ENCODE peak calls at places on chromosomes 4 and X, in seven cellular contexts. L, X, M, C, Y, A and B are unnamed samples. For H3K9me3, the result is how much of the 10 kb centered on the place peaks cover.

GRCh38 chrX:17547658-17548057 is 172.7 kb downstream of the NHS start:
- DNase-seq in Y (peak), A (peak), M (peak), C (no peak), X (no peak), L (peak), B (peak)

GRCh38 chr4:142850478-142850877 is 4.4 kb upstream of the INPP4B start:
- DNase-seq in C (no peak), A (no peak), Y (no peak), X (no peak), L (no peak), M (no peak), B (no peak)

GRCh38 chr4:19693949-19694597 is 557.6 kb upstream of the SLIT2 start:
- DNase-seq in A (no peak), Y (no peak), C (no peak), X (no peak), M (peak), L (no peak), B (no peak)

GRCh38 chr4:64584125-64584524 is 174.9 kb upstream of the TECRL start:
- DNase-seq in Y (no peak), C (no peak), A (no peak), X (no peak), L (no peak), M (no peak), B (no peak)

GRCh38 chrX:55742649-55743048 is 25.1 kb downstream of the RRAGB start:
- DNase-seq in X (no peak), Y (no peak), L (no peak), C (no peak), M (no peak), A (no peak), B (no peak)

GRCh38 chr4:128560754-128561495 is 248.6 kb upstream of the JADE1 start:
- DNase-seq in X (no peak), C (no peak), M (no peak), L (no peak), A (no peak), Y (no peak), B (no peak)

GRCh38 chr4:123452585-123452984 is 56.0 kb downstream of the SPRY1 start:
- DNase-seq in M (peak), A (no peak), L (peak), C (peak), Y (peak), X (peak), B (peak)

GRCh38 chr4:2934077-2934812 is 29.0 kb downstream of the NOP14 start:
- DNase-seq in M (peak), C (peak), Y (peak), X (peak), L (no peak), A (peak), B (peak)

GRCh38 chrX:129606918-129607317 is 47.8 kb downstream of the APLN start:
- DNase-seq in L (no peak), M (peak), Y (peak), C (peak), A (no peak), X (peak), B (no peak)

GRCh38 chr4:184375027-184375426 is 99.3 kb downstream of the IRF2 start:
- DNase-seq in X (no peak), A (no peak), M (no peak), L (peak), C (no peak), Y (no peak), B (no peak)

GRCh38 chr4:8690811-8691775 is 98.5 kb downstream of the CPZ start:
- DNase-seq in L (no peak), Y (no peak), C (no peak), A (no peak), M (no peak), X (no peak), B (no peak)

GRCh38 chr4:84258905-84259830 is 239.9 kb downstream of the NKX6-1 start:
- DNase-seq in Y (peak), L (no peak), A (no peak), M (no peak), X (peak), C (no peak), B (no peak)

GRCh38 chr4:87409420-87409939 is 12.9 kb upstream of the NUDT9 start:
- DNase-seq in A (no peak), X (peak), L (no peak), C (no peak), M (no peak), Y (no peak), B (no peak)

GRCh38 chr4:104138154-104138553 is 356.5 kb downstream of the CXXC4 start:
- DNase-seq in A (no peak), X (no peak), C (no peak), M (no peak), Y (no peak), L (no peak), B (no peak)

GRCh38 chr4:42995343-42995944 is 102.9 kb downstream of the GRXCR1 start:
- DNase-seq in C (no peak), M (no peak), L (no peak), Y (peak), A (no peak), X (peak), B (no peak)

GRCh38 chrX:11757729-11758399 is at the start of gene MSL3:
- DNase-seq in Y (peak), C (peak), L (no peak), M (peak), X (peak), A (peak), B (peak)

GRCh38 chrX:118420462-118420861 is 74.6 kb downstream of the WDR44 start:
- DNase-seq in A (no peak), Y (peak), X (no peak), M (no peak), C (no peak), L (no peak), B (no peak)

GRCh38 chr4:1604706-1605205 is 79.4 kb downstream of the FAM53A start:
- DNase-seq in A (peak), C (no peak), M (no peak), Y (no peak), L (no peak), X (peak), B (no peak)

GRCh38 chr4:26076000-26076587 is 162.1 kb downstream of the SMIM20 start:
- DNase-seq in A (no peak), L (no peak), Y (peak), X (no peak), C (no peak), M (no peak), B (no peak)

GRCh38 chr4:100933628-100934027 is 413.7 kb downstream of the PPP3CA start:
- DNase-seq in Y (peak), L (no peak), M (no peak), A (no peak), C (no peak), X (no peak), B (no peak)

GRCh38 chrX:132612990-132613564 is 124.2 kb upstream of the MBNL3 start:
- DNase-seq in C (peak), Y (peak), X (peak), L (no peak), M (peak), A (peak), B (no peak)

GRCh38 chr4:81648576-81649272 is 177.0 kb upstream of the RASGEF1B start:
- DNase-seq in C (peak), M (no peak), Y (no peak), L (no peak), X (no peak), A (no peak), B (no peak)

GRCh38 chr4:53012738-53013137 is 150.6 kb downstream of the RASL11B start:
- DNase-seq in A (no peak), M (no peak), C (no peak), X (no peak), L (no peak), Y (peak), B (no peak)

GRCh38 chr4:14054391-14054790 is 426.9 kb upstream of the BOD1L1 start:
- DNase-seq in L (no peak), A (no peak), M (no peak), X (no peak), Y (no peak), C (no peak), B (no peak)
- H3K9me3 ChIP-seq in L (under half), A (under half), M (under half), X (under half), Y (under half), C (under half), B (under half)

GRCh38 chr4:169955521-169955920 is 70.7 kb downstream of the MFAP3L start:
- DNase-seq in A (no peak), Y (no peak), C (no peak), X (no peak), M (no peak), L (no peak), B (no peak)
- H3K9me3 ChIP-seq in A (under half), Y (under half), C (under half), X (under half), M (under half), L (under half), B (under half)

GRCh38 chr4:328729-329128 is 8.9 kb upstream of the ZNF141 start:
- DNase-seq in M (no peak), C (no peak), L (no peak), Y (no peak), X (no peak), A (no peak), B (no peak)
- H3K9me3 ChIP-seq in M (under half), C (under half), L (under half), Y (under half), X (under half), A (under half), B (under half)

GRCh38 chrX:110558406-110558805 is 199.8 kb downstream of the RTL9 start:
- DNase-seq in L (no peak), C (no peak), Y (no peak), X (no peak), M (no peak), A (peak), B (peak)
- H3K9me3 ChIP-seq in L (under half), C (under half), Y (under half), X (under half), M (under half), A (under half), B (under half)

DNA sequence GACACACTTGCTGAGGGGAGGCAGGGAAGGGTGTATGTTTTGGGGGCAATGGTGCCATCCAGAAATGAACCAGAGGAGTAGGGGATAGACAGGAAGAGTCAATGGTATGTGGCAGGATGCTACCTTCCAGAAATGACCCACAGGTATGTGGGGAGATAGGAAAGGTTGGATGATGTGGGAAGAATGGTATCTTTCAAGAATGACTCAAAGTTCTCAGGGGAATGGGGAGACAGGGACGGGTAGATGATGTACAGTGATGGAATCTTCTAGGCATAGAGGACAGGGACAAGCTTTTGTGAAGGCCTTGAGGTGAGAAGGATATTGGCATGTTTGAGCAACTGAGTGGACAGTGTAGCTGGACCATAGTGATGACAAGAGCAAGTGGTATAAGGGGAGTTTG is 64.9 kb downstream of the MAOA start:
- DNase-seq in Y (no peak), A (no peak), L (no peak), M (no peak), C (no peak), X (no peak), B (no peak)
- H3K9me3 ChIP-seq in Y (under half), A (under half), L (under half), M (under half), C (under half), X (under half), B (under half)

GRCh38 chr4:172736046-172736445 is 432.6 kb upstream of the GALNT7 start:
- DNase-seq in Y (no peak), X (no peak), M (no peak), L (no peak), A (no peak), C (no peak), B (no peak)

GRCh38 chr4:172740434-172740833 is 428.2 kb upstream of the GALNT7 start:
- DNase-seq in X (no peak), A (no peak), L (no peak), C (no peak), M (no peak), Y (no peak), B (no peak)

DNA sequence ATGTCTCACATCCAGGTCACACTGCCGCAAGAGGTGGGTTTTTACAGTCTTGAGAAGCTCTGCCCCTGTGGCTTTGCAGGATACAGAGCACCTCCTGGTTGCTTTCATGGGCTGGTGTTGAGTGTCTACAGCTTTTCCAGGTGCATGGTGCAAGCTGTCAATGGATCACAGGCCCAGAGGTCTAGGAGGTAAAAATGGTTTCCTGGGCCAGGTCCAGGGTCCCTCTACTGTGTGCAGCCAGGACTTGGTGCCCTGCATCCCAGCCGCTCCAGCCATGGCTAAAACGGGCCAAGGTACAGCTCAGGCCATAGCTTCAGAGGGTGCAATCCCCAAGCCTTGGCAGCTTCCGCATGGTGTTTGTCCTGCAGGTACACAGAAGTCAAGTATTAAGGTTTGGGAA is 434.1 kb upstream of the GALNT7 start:
- DNase-seq in Y (no peak), X (no peak), C (no peak), L (no peak), M (no peak), A (no peak), B (no peak)
- H3K9me3 ChIP-seq in Y (under half), X (under half), C (under half), L (under half), M (under half), A (under half), B (under half)